ENCODE peak calls at places on chromosome 2, in four cellular contexts. Y is psoas muscle, N is heart right ventricle, X is trophoblast cell. M is an unnamed sample.

GRCh38 chr2:57376985-57377384 is 669.6 kb upstream of the VRK2 start:
- DNase-seq in N (no peak), X (no peak), Y (no peak), M (no peak)

GRCh38 chr2:237490009-237490804 is 3.2 kb downstream of the MLPH start:
- DNase-seq in Y (no peak), N (no peak), X (peak), M (no peak)

GRCh38 chr2:66573412-66573811 is 138.5 kb downstream of the MEIS1 start:
- DNase-seq in X (no peak), N (no peak), Y (no peak), M (no peak)

GRCh38 chr2:209425082-209426071 is 1.5 kb downstream of the MAP2 start:
- DNase-seq in X (peak), Y (no peak), N (no peak), M (no peak)

GRCh38 chr2:220279840-220280239 is 652.4 kb downstream of the SLC4A3 start:
- DNase-seq in Y (no peak), N (no peak), X (peak), M (no peak)

GRCh38 chr2:204337638-204338037 is 207.6 kb upstream of the PARD3B start:
- DNase-seq in X (no peak), Y (no peak), N (no peak), M (no peak)

GRCh38 chr2:55010149-55010591 is 40.1 kb downstream of the RTN4 start:
- DNase-seq in Y (peak), N (no peak), X (peak), M (peak)

GRCh38 chr2:3639015-3639630 is 18.9 kb upstream of the ALLC start:
- DNase-seq in N (no peak), Y (no peak), X (no peak), M (peak)

GRCh38 chr2:203567786-203568185 is 32.7 kb upstream of the RAPH1 start:
- DNase-seq in N (no peak), Y (no peak), X (no peak), M (no peak)

GRCh38 chr2:168201211-168201610 is 46.2 kb downstream of the STK39 start:
- DNase-seq in Y (no peak), N (no peak), X (no peak), M (no peak)

GRCh38 chr2:15672961-15673918 is 81.6 kb downstream of the DDX1 start:
- DNase-seq in N (no peak), X (no peak), Y (no peak), M (no peak)

GRCh38 chr2:235506291-235506996 is 12.6 kb downstream of the AGAP1 start:
- DNase-seq in X (no peak), N (no peak), Y (no peak), M (no peak)

GRCh38 chr2:235501663-235502009 is 7.8 kb downstream of the AGAP1 start:
- DNase-seq in N (no peak), X (no peak), Y (no peak), M (no peak)

GRCh38 chr2:235505210-235505741 is 11.4 kb downstream of the AGAP1 start:
- DNase-seq in N (no peak), Y (no peak), X (no peak), M (no peak)

GRCh38 chr2:235506997-235507615 is 13.3 kb downstream of the AGAP1 start:
- DNase-seq in X (peak), N (no peak), Y (no peak), M (no peak)

GRCh38 chr2:235504459-235505200 is 10.8 kb downstream of the AGAP1 start:
- DNase-seq in Y (no peak), N (no peak), X (no peak), M (no peak)
- H3K4me3 ChIP-seq in Y (no peak), N (peak), X (no peak), M (no peak)

DNA sequence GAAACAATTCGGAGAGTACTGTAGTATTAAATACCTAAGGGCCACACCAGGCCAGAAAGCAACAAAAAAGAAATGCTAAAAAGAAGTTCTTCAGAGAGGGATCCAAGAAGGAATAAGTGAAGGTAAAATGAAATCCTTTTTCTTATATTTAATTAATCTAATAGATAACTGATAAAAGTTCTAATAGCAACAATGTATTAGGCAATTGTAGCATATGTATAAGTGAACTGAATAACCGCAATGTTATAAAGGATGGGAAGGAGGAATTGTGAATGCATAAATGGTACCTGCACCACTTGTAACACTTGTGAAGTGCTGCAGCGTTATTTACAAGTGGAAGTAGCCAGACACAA is 21.8 kb downstream of the TMSB10 start:
- DNase-seq in Y (no peak), X (no peak), N (no peak), M (no peak)
- H3K4me3 ChIP-seq in Y (no peak), X (no peak), N (peak), M (peak)

GRCh38 chr2:205687018-205687956 is 5.0 kb downstream of the NRP2 start:
- DNase-seq in Y (no peak), X (no peak), N (no peak), M (no peak)
- H3K4me3 ChIP-seq in Y (peak), X (peak), N (peak), M (no peak)

GRCh38 chr2:241553512-241553830 is 5.1 kb upstream of the BOK start:
- DNase-seq in Y (no peak), X (peak), N (no peak), M (no peak)

GRCh38 chr2:241551599-241551997 is 6.9 kb upstream of the BOK start:
- DNase-seq in Y (no peak), N (no peak), X (no peak), M (no peak)

GRCh38 chr2:241550616-241551580 is 7.6 kb upstream of the BOK start:
- DNase-seq in X (no peak), N (no peak), Y (no peak), M (no peak)

GRCh38 chr2:241553981-241554380 is 4.6 kb upstream of the BOK start:
- DNase-seq in N (no peak), X (no peak), Y (no peak), M (no peak)

GRCh38 chr2:241551998-241552737 is 6.4 kb upstream of the BOK start:
- DNase-seq in X (peak), Y (no peak), N (no peak), M (no peak)
- H3K4me3 ChIP-seq in X (no peak), Y (no peak), N (peak), M (no peak)

DNA sequence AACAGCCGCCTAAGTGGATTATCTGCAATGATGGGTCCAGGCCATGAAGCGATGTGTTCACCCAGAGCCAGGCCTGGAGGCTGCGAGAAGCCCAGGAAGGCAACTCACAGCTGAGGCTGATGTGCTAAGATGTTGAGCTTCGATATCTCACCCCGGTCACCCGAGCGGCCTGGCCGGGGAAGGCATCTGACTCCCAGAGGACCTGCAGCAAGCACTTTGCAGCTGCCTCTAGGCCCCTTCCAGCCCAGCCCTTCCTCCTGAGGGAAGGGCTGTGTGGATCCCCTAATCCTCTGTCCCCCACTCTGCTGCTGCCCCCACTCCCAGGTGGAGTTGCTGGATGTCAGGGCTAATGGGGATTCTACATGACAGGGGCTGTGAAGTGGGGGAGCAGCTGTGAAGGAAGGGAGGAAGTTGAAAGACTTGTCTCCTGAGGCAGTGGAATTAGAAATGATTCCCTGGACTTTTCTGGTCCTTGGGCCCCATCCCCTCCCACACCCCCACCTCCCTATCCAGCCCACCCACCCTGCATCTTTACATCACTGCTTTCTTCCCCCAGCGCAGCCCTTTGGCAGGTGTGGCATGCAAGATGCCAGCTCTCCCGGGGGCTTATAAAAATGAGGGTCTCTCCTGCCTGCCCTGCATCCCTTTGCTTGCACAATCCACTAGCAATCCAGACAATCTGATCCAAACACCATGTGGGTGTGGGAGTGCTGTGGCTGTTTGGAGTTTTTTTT is 4.3 kb downstream of the ATP6V1B1 start:
- DNase-seq in X (no peak), N (no peak), Y (no peak), M (peak)
- H3K4me3 ChIP-seq in X (no peak), N (no peak), Y (no peak), M (no peak)

GRCh38 chr2:199979398-199979797 is 24.0 kb downstream of the MAIP1 start:
- DNase-seq in X (no peak), N (no peak), Y (no peak), M (no peak)
- H3K4me3 ChIP-seq in X (no peak), N (no peak), Y (peak), M (no peak)

DNA sequence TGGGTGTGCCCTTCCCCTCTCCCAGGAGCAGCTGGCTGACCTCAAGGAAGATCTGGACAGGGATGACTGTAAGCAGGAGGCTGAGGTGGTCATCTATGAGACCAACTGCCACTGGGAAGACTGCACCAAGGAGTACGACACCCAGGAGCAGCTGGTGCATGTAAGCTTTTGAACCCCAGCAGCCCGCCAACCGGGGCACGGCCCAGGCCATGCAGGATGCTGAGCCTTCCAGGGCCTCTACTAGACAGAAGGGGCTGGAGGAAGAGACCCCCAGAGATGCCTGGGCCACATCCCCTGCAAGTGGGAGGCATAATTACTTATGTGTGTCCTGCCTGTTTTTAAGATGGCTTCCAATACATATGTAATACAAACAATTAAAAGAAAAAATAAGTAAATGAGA is 239.3 kb downstream of the GLI2 start:
- DNase-seq in X (no peak), N (no peak), Y (peak), M (no peak)
- H3K4me3 ChIP-seq in X (no peak), N (no peak), Y (no peak), M (no peak)

DNA sequence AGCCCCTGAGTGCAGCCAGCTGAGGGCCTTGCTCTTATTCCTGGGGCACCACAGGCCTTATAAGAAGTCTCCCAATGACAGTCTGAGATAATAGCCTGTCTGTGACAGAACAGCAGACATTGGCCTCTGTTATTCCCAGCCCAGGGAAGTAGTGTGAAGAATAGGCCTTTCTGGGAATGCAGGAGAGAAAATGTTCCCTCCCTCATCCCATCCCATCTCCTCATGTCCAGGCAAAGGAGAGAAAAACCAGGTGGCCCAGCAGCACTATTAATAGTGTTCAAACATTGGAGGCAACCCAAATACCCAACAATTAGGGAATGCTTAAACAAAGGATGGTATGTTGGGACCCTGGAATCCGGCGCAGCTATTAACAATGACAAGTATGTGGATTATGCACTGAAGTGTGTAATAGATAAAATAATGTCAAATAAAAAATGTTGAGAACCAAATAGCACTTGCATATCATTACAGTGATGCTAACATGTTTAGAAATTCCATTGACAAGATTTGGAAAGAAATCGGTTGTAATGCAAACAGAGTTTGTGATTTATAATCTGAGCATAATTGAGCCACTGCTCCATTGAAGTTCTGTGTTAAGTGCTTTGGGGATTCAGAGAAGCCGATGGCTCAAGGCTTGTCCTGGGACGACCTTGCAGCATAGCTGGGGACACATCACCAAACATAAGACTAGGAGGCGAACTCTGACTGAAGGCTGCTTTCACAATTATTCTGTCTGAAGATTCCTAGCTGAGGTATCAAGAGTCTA is 69.3 kb downstream of the LBH start:
- DNase-seq in X (no peak), N (no peak), Y (no peak), M (no peak)
- H3K4me3 ChIP-seq in X (no peak), N (peak), Y (no peak), M (no peak)

DNA sequence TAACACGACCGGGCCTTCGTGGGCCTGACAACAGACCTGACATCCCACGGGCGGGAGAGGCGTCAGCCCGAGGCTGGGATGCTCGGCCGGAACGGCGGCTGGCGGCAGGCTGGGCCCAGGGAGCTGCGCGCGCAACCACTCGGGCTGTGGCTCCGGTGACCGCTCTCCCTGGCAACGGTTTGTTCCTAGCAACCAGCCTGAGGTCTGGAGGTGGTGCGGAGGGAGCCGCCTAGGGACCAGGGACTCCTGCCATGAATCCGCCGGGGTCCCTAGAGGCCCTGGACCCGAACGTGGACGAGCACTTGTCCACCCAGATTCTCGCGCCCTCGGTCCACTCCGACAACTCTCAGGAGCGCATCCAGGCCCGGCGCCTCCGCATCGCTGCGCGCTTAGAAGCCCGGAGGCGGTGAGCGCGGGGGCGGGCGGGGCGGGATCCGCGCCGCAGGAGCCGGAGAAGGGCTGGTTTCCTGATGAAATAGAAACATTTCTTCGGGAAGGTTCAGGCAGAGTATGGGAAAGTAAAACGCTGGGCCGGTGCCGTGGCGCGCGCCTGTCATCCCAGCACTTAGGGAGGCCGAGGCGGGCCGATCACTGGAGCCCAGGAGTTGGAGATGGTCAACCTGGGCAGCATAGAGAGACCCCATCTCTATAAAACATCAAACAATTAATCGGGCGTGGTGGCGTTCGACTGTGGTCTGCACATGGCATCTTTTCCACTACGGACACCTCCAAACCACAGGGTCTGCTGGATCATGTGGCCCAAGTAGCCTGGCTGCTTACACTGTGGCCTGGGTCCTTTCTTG is at the start of gene DRC1:
- DNase-seq in X (peak), N (peak), Y (peak), M (no peak)
- H3K4me3 ChIP-seq in X (peak), N (peak), Y (peak), M (peak)

GRCh38 chr2:241187835-241188234 is 642 bp upstream of the ANO7 start:
- DNase-seq in Y (no peak), X (no peak), N (no peak), M (no peak)

GRCh38 chr2:241188386-241189092 is at the start of gene ANO7:
- DNase-seq in X (no peak), N (no peak), Y (no peak), M (no peak)

GRCh38 chr2:241190291-241190981 is 2.0 kb downstream of the ANO7 start:
- DNase-seq in N (no peak), X (no peak), Y (no peak), M (no peak)

GRCh38 chr2:241189856-241190201 is 1.4 kb downstream of the ANO7 start:
- DNase-seq in X (no peak), Y (no peak), N (no peak), M (no peak)

GRCh38 chr2:241189093-241189855 is 797 bp downstream of the ANO7 start:
- DNase-seq in Y (no peak), X (no peak), N (no peak), M (no peak)
- H3K4me3 ChIP-seq in Y (no peak), X (no peak), N (no peak), M (no peak)

M was measured in tibial artery.